ENCODE peak calls at places on chromosomes 7 and 10, in four cellular contexts. X is GM23338, I is K562, S is HepG2. C is an unnamed sample.
A peak's percentile ranks its signal among the peaks of the same experiment; 100 is the strongest.

GRCh38 chr10:112724404-112724991 is 225.5 kb upstream of the TCF7L2 start:
- DNase-seq in X (no peak), S (peak; percentile 24), I (no peak), C (no peak)

GRCh38 chr7:32266932-32267475 is 196.8 kb upstream of the PDE1C start:
- DNase-seq in X (peak; percentile 67), S (no peak), I (no peak), C (no peak)

GRCh38 chr10:93746844-93747284 is 10.9 kb upstream of the LGI1 start:
- DNase-seq in X (peak; percentile 84), I (peak; percentile 14), S (peak; percentile 38), C (no peak)

GRCh38 chr10:15245530-15245929 is 77.0 kb upstream of the NMT2 start:
- DNase-seq in S (peak; percentile 20), X (peak; percentile 55), I (peak; percentile 40), C (no peak)

GRCh38 chr10:73413108-73413527 is 740 bp downstream of the ANXA7 start:
- DNase-seq in X (peak; percentile 40), S (peak; percentile 81), I (peak; percentile 61), C (peak; percentile 41)

GRCh38 chr7:91267558-91267955 is 3.3 kb downstream of the FZD1 start:
- DNase-seq in I (no peak), S (no peak), X (no peak), C (no peak)

GRCh38 chr7:11170160-11170559 is 196.5 kb downstream of the PHF14 start:
- DNase-seq in S (no peak), X (no peak), I (no peak), C (no peak)

GRCh38 chr7:147858421-147858820 is 732.1 kb upstream of the C7orf33 start:
- DNase-seq in S (no peak), I (no peak), X (no peak), C (no peak)

GRCh38 chr7:47578581-47579270 is 3.2 kb downstream of the TNS3 start:
- DNase-seq in X (no peak), S (peak; percentile 62), I (no peak), C (no peak)

GRCh38 chr7:40077849-40078248 is 56.6 kb downstream of the MPLKIP start:
- DNase-seq in I (no peak), X (no peak), S (no peak), C (no peak)

GRCh38 chr7:37117261-37117660 is 331.4 kb downstream of the ELMO1 start:
- DNase-seq in S (no peak), X (peak; percentile 80), I (no peak), C (no peak)

GRCh38 chr7:116585967-116586366 is 61.1 kb downstream of the CAV1 start:
- DNase-seq in I (no peak), S (no peak), X (no peak), C (no peak)

GRCh38 chr10:131452926-131453771 is 141.6 kb upstream of the TCERG1L start:
- DNase-seq in I (no peak), X (peak; percentile 62), S (no peak), C (no peak)

GRCh38 chr7:81299272-81299671 is 380.4 kb upstream of the SEMA3C start:
- DNase-seq in X (no peak), I (no peak), S (no peak), C (no peak)

GRCh38 chr7:92633211-92633906 is 43.2 kb upstream of the FAM133B start:
- DNase-seq in X (no peak), S (peak; percentile 87), I (peak; percentile 31), C (no peak)

GRCh38 chr10:1116696-1117254 is 60.6 kb downstream of the WDR37 start:
- DNase-seq in X (no peak), I (no peak), S (no peak), C (no peak)

GRCh38 chr7:47322731-47323130 is 259.2 kb downstream of the TNS3 start:
- DNase-seq in S (no peak), I (no peak), X (no peak), C (no peak)

GRCh38 chr7:19455508-19456132 is 253.2 kb downstream of the POLR1F start:
- DNase-seq in X (no peak), I (no peak), S (no peak), C (no peak)

GRCh38 chr7:2060701-2061100 is 172.0 kb downstream of the MAD1L1 start:
- DNase-seq in I (no peak), S (no peak), X (no peak), C (no peak)

GRCh38 chr10:10045765-10046028 is 972.0 kb upstream of the CELF2 start:
- DNase-seq in S (no peak), X (no peak), I (no peak), C (no peak)

GRCh38 chr7:157875230-157876179 is 538.7 kb downstream of the DNAJB6 start:
- DNase-seq in S (no peak), I (peak; percentile 69), X (peak; percentile 5), C (no peak)

GRCh38 chr10:70268376-70268775 is 15.4 kb downstream of the NPFFR1 start:
- DNase-seq in I (no peak), X (no peak), S (no peak), C (no peak)

GRCh38 chr10:118373786-118374185 is 31.7 kb upstream of the FAM204A start:
- DNase-seq in I (no peak), X (no peak), S (peak; percentile 7), C (no peak)

GRCh38 chr7:54985405-54986360 is 33.1 kb upstream of the EGFR start:
- DNase-seq in X (no peak), I (no peak), S (peak; percentile 42), C (no peak)

GRCh38 chr7:74586258-74587200 is 71.0 kb upstream of the GTF2I start:
- DNase-seq in X (no peak), S (no peak), I (no peak), C (no peak)

GRCh38 chr7:74582447-74583039 is 75.0 kb upstream of the GTF2I start:
- DNase-seq in S (no peak), X (no peak), I (no peak), C (no peak)

GRCh38 chr7:74585844-74586243 is 71.7 kb upstream of the GTF2I start:
- DNase-seq in S (no peak), I (no peak), X (no peak), C (no peak)

GRCh38 chr7:74583630-74584029 is 73.9 kb upstream of the GTF2I start:
- DNase-seq in X (peak; percentile 25), I (no peak), S (no peak), C (no peak)

DNA sequence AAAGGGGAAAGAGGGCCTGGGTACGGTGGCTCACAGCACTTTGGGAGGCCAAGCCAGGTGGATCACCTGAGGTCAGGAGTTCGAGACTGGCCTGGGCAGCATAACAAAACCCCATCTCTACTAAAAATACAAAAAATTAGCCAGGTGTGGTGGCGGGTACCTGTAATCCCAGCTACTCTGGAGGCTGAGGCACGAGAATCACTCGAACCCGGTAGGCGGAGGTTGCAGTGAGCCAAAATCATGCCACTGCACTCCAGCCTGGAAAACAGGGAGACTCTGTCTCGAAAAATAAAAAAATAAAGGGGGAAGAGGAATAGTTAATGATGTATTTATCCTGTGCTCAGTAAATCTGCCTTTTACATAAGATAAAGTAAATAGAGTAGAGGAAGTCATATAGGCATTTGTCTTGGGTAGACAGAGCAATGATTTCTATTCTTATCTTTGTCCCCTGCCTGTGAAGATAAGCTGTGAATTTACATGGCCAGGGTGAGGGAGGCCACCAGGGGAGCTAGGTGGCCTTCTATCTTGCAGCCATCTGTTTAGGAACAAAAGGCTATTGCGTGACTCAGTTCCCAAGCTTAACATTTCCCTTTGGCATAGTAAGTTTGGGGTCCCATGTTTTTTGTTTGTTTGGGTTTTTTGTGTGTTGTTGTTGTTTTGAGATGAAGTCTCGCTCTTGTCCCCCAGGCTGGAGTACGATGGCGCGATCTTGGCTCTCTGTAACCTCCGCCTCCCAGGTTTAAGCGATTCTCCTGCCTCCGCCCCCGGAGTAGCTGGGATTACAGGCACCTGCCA is 73.2 kb upstream of the GTF2I start:
- DNase-seq in I (peak; percentile 74), S (peak; percentile 81), X (peak; percentile 25), C (no peak)
- TF ChIP-seq JUNB in I (no peak), S (no peak), X (no peak), C (no peak)

DNA sequence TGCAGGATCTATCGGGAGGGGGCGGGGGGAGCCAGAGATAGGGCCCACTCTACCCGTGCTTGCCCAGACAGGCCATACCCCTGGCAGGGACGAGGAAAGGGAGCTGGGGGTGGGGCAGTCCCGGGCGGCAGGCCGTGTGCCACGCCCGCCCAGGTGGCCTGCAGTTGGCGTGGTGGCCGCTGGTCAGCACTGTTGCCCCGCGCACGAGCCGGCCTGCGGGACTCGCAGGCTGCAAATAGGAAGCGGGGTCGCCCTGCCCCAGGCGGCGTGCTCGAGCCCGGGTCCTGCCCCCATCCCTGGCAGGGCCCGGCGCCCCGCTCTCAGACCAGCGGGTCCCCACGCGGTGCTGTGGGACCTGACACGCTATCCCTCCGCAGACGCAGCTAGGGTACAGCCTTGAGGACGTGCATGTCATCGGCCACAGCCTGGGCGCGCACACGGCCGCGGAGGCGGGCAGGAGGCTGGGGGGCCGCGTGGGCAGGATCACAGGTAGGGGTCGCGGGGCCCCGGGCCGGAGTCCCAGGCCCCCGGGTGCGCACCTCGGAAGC is 6.7 kb downstream of the PNLIPRP2 start:
- DNase-seq in I (peak; percentile 22), X (peak; percentile 83), S (peak; percentile 7), C (no peak)
- TF ChIP-seq JUNB in I (no peak), X (no peak), S (no peak), C (no peak)

DNA sequence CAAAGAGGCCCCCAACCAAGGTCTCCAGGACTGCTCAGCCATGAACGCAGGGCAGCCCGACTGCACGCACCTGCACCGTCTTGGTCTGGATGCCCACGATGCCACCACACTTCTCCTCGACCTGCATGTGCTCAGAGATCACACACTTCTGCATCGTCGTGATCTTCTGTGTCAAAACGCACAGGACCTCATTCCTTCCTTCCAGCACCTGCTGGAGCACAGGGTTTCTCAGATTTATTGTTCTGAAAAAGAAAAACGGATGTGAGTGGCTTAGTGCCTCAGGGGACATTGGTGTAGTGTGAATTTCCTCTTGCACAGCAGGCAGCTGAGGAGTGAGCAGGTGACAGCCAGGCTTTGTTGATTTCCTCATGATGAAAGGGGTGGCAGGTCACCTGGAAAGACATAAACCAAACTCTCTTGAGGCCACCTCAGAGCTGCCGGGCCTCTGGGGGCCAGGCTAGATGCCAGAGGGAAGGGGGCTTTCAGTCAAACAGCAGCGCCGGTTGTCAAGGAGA is 38.2 kb downstream of the GSDME start:
- DNase-seq in I (no peak), X (no peak), S (no peak), C (peak; percentile 80)
- TF ChIP-seq JUNB in I (no peak), X (no peak), S (no peak), C (no peak)

DNA sequence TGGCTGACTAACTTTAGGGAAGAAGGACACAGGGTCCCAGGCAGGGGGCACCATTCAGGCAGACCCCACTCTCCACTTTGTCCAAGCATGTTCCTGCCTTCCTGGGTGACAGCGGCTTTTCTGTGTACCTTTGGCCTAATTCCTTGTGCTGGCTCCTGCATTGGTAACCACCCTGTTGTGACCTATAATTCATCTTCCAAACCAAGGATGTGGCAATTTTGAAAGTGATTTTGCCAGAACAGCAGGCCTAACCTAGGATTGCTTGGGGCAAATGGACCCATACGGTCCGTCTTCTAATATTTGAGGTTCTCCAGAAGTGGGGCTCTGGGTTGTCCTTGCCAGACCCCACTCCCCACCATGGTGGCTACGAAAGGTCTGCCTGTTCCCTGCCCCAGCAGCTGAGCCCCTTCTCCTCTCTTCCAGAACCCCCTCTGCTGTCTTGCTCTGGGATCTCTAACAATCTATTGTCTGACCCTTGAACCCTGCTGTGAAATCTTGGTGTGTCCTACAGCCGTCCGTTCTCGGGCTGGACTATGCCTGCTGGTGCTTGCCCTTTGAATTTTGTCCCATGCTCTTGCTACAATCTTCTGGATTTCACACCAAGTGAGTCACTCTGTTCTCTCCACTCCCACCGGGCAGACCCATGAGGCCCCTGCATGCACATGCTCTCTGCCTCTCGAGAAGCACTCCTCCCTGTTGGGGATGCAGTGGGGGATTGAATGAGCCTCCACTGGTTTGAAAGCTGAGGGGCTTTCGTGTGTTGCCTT is 316.0 kb downstream of the CXCL12 start:
- DNase-seq in I (no peak), X (no peak), S (no peak), C (no peak)
- TF ChIP-seq JUNB in I (no peak), X (no peak), S (no peak), C (no peak)

C was measured in GM12878.